ENCODE peak calls at places on chromosomes 16 and 17, in eight cellular contexts. One of them, this sample, is unnamed.

GRCh38 chr16:1466968-1467521 is 7.8 kb downstream of the CLCN7 start:
- DNase-seq in GM10248: no peak
- DNase-seq in tibial artery: no peak
- DNase-seq in IMR-90: peak; percentile 4
- DNase-seq in heart right ventricle: no peak
- DNase-seq in PC-3: peak; percentile 37
- DNase-seq in prostate gland: no peak
- DNase-seq in upper lobe of right lung: peak; percentile 64
- DNase-seq in this sample: no peak

GRCh38 chr16:27379919-27380318 is 22.1 kb upstream of the IL21R start:
- DNase-seq in GM10248: no peak
- DNase-seq in tibial artery: no peak
- DNase-seq in IMR-90: no peak
- DNase-seq in heart right ventricle: no peak
- DNase-seq in PC-3: no peak
- DNase-seq in prostate gland: no peak
- DNase-seq in upper lobe of right lung: no peak
- DNase-seq in this sample: no peak

GRCh38 chr17:78823282-78824046 is 17.1 kb downstream of the USP36 start:
- DNase-seq in GM10248: no peak
- DNase-seq in tibial artery: no peak
- DNase-seq in IMR-90: no peak
- DNase-seq in heart right ventricle: no peak
- DNase-seq in PC-3: no peak
- DNase-seq in prostate gland: no peak
- DNase-seq in upper lobe of right lung: no peak
- DNase-seq in this sample: no peak

GRCh38 chr17:11644265-11645212 is 46.3 kb downstream of the DNAH9 start:
- DNase-seq in GM10248: peak; percentile 37
- DNase-seq in tibial artery: no peak
- DNase-seq in IMR-90: peak; percentile 36
- DNase-seq in heart right ventricle: peak; percentile 77
- DNase-seq in PC-3: peak; percentile 71
- DNase-seq in prostate gland: peak; percentile 81
- DNase-seq in upper lobe of right lung: peak; percentile 66
- DNase-seq in this sample: no peak

GRCh38 chr17:43446773-43447172 is 37.0 kb upstream of the DHX8 start:
- DNase-seq in GM10248: no peak
- DNase-seq in tibial artery: no peak
- DNase-seq in IMR-90: no peak
- DNase-seq in heart right ventricle: no peak
- DNase-seq in PC-3: no peak
- DNase-seq in prostate gland: no peak
- DNase-seq in upper lobe of right lung: no peak
- DNase-seq in this sample: no peak

GRCh38 chr17:78839762-78840529 is 668 bp downstream of the USP36 start:
- DNase-seq in GM10248: peak; percentile 49
- DNase-seq in tibial artery: peak; percentile 75
- DNase-seq in IMR-90: peak; percentile 76
- DNase-seq in heart right ventricle: no peak
- DNase-seq in PC-3: peak; percentile 43
- DNase-seq in prostate gland: no peak
- DNase-seq in upper lobe of right lung: peak; percentile 82
- DNase-seq in this sample: no peak

GRCh38 chr17:59838196-59838911 is 54.4 kb downstream of the TUBD1 start:
- DNase-seq in GM10248: no peak
- DNase-seq in tibial artery: no peak
- DNase-seq in IMR-90: no peak
- DNase-seq in heart right ventricle: no peak
- DNase-seq in PC-3: peak; percentile 54
- DNase-seq in prostate gland: no peak
- DNase-seq in upper lobe of right lung: no peak
- DNase-seq in this sample: no peak

GRCh38 chr17:22411185-22411784 is 719.0 kb downstream of the KCNJ18 start:
- DNase-seq in GM10248: no peak
- DNase-seq in tibial artery: no peak
- DNase-seq in IMR-90: no peak
- DNase-seq in heart right ventricle: no peak
- DNase-seq in PC-3: no peak
- DNase-seq in prostate gland: no peak
- DNase-seq in upper lobe of right lung: no peak
- DNase-seq in this sample: no peak

GRCh38 chr16:79997257-79997656 is 396.7 kb upstream of the MAF start:
- DNase-seq in GM10248: no peak
- DNase-seq in tibial artery: no peak
- DNase-seq in IMR-90: peak; percentile 26
- DNase-seq in heart right ventricle: no peak
- DNase-seq in PC-3: no peak
- DNase-seq in prostate gland: no peak
- DNase-seq in upper lobe of right lung: no peak
- DNase-seq in this sample: no peak

GRCh38 chr17:30556374-30557332 is 79.4 kb downstream of the GOSR1 start:
- DNase-seq in GM10248: no peak
- DNase-seq in tibial artery: peak; percentile 60
- DNase-seq in IMR-90: no peak
- DNase-seq in heart right ventricle: no peak
- DNase-seq in PC-3: no peak
- DNase-seq in prostate gland: no peak
- DNase-seq in upper lobe of right lung: peak; percentile 48
- DNase-seq in this sample: no peak

GRCh38 chr17:48544356-48545021 is 420 bp downstream of the HOXB2 start:
- DNase-seq in GM10248: peak; percentile 49
- DNase-seq in tibial artery: peak; percentile 81
- DNase-seq in IMR-90: peak; percentile 93
- DNase-seq in heart right ventricle: peak; percentile 71
- DNase-seq in PC-3: no peak
- DNase-seq in prostate gland: peak; percentile 16
- DNase-seq in upper lobe of right lung: peak; percentile 81
- DNase-seq in this sample: no peak

GRCh38 chr17:3127451-3127850 is at the start of gene OR1G1:
- DNase-seq in GM10248: no peak
- DNase-seq in tibial artery: no peak
- DNase-seq in IMR-90: no peak
- DNase-seq in heart right ventricle: no peak
- DNase-seq in PC-3: no peak
- DNase-seq in prostate gland: no peak
- DNase-seq in upper lobe of right lung: no peak
- DNase-seq in this sample: no peak

GRCh38 chr17:60720763-60721531 is 43.3 kb downstream of the BCAS3 start:
- DNase-seq in GM10248: peak; percentile 64
- DNase-seq in tibial artery: no peak
- DNase-seq in IMR-90: peak; percentile 81
- DNase-seq in heart right ventricle: peak; percentile 24
- DNase-seq in PC-3: peak; percentile 83
- DNase-seq in prostate gland: peak; percentile 53
- DNase-seq in upper lobe of right lung: no peak
- DNase-seq in this sample: no peak

GRCh38 chr16:23288209-23288608 is 13.9 kb upstream of the SCNN1B start:
- DNase-seq in GM10248: no peak
- DNase-seq in tibial artery: no peak
- DNase-seq in IMR-90: no peak
- DNase-seq in heart right ventricle: no peak
- DNase-seq in PC-3: no peak
- DNase-seq in prostate gland: no peak
- DNase-seq in upper lobe of right lung: no peak
- DNase-seq in this sample: no peak

GRCh38 chr16:11356573-11357331 is 11.5 kb downstream of the RMI2 start:
- DNase-seq in GM10248: peak; percentile 69
- DNase-seq in tibial artery: peak; percentile 74
- DNase-seq in IMR-90: peak; percentile 61
- DNase-seq in heart right ventricle: peak; percentile 62
- DNase-seq in PC-3: no peak
- DNase-seq in prostate gland: no peak
- DNase-seq in upper lobe of right lung: peak; percentile 90
- DNase-seq in this sample: no peak

GRCh38 chr16:89618114-89618999 is 4.9 kb downstream of the DPEP1 start:
- DNase-seq in GM10248: no peak
- DNase-seq in tibial artery: no peak
- DNase-seq in IMR-90: no peak
- DNase-seq in heart right ventricle: no peak
- DNase-seq in PC-3: no peak
- DNase-seq in prostate gland: no peak
- DNase-seq in upper lobe of right lung: no peak
- DNase-seq in this sample: no peak

GRCh38 chr16:74296120-74296464 is 522 bp upstream of the PSMD7 start:
- DNase-seq in GM10248: no peak
- DNase-seq in tibial artery: no peak
- DNase-seq in IMR-90: no peak
- DNase-seq in heart right ventricle: peak; percentile 12
- DNase-seq in PC-3: no peak
- DNase-seq in prostate gland: no peak
- DNase-seq in upper lobe of right lung: no peak
- DNase-seq in this sample: no peak

GRCh38 chr16:86458457-86458777 is 51.9 kb upstream of the FOXF1 start:
- DNase-seq in GM10248: no peak
- DNase-seq in tibial artery: no peak
- DNase-seq in IMR-90: no peak
- DNase-seq in heart right ventricle: no peak
- DNase-seq in PC-3: no peak
- DNase-seq in prostate gland: no peak
- DNase-seq in upper lobe of right lung: no peak
- DNase-seq in this sample: no peak
- TF ChIP-seq CTCF in GM10248: no peak
- TF ChIP-seq CTCF in tibial artery: no peak
- TF ChIP-seq CTCF in IMR-90: no peak
- TF ChIP-seq CTCF in heart right ventricle: no peak
- TF ChIP-seq CTCF in PC-3: no peak
- TF ChIP-seq CTCF in prostate gland: no peak
- TF ChIP-seq CTCF in upper lobe of right lung: no peak
- TF ChIP-seq CTCF in this sample: no peak

DNA sequence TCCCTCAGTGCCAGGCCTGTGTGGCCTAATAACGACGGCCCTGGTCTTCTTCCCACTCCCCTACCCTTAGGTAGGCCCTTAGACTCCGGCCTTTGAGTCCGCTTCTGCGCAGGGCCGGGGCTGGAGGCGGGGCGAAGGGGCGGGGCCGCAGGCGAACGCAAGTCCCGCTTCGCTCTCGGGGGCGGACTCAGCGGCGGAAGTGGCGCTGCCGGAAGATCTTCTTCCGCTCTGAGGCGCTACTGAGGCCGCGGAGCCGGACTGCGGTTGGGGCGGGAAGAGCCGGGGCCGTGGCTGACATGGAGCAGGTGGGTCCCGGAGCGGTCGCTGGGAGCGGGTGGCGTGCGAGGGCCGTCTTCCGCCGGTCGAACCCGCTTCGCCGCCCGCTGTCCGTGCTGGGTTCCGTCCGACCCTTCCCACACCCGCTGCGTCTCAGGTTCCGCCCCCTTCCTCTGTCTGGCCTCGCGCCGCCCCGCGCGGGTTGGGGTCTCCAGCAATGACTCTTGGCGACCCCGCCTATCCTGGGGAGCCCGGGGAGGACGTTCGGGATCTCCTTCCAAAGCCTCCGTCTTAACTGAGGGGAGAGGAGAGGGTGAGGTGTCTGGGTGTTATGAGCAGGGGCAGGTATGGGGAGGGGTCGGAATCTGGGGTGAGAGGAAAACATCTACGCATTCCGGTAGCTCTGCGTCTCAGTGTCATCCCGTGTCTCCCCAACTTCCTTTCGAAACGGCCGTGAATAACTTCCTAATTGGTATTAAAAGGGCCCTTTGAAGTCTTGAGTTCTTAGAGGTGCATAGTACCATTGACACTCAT is at the start of gene STARD3:
- DNase-seq in GM10248: peak; percentile 97
- DNase-seq in tibial artery: peak; percentile 96
- DNase-seq in IMR-90: peak; percentile 82
- DNase-seq in heart right ventricle: peak; percentile 94
- DNase-seq in PC-3: peak; percentile 73
- DNase-seq in prostate gland: peak; percentile 91
- DNase-seq in upper lobe of right lung: peak; percentile 97
- DNase-seq in this sample: peak; percentile 54
- TF ChIP-seq CTCF in GM10248: no peak
- TF ChIP-seq CTCF in tibial artery: no peak
- TF ChIP-seq CTCF in IMR-90: peak; percentile 14
- TF ChIP-seq CTCF in heart right ventricle: no peak
- TF ChIP-seq CTCF in PC-3: no peak
- TF ChIP-seq CTCF in prostate gland: peak; percentile 35
- TF ChIP-seq CTCF in upper lobe of right lung: peak; percentile 12
- TF ChIP-seq CTCF in this sample: no peak

GRCh38 chr16:87844374-87844733 is 25.0 kb downstream of the SLC7A5 start:
- DNase-seq in GM10248: no peak
- DNase-seq in tibial artery: no peak
- DNase-seq in IMR-90: peak; percentile 35
- DNase-seq in heart right ventricle: no peak
- DNase-seq in PC-3: no peak
- DNase-seq in prostate gland: no peak
- DNase-seq in upper lobe of right lung: peak; percentile 58
- DNase-seq in this sample: no peak
- TF ChIP-seq CTCF in GM10248: no peak
- TF ChIP-seq CTCF in tibial artery: no peak
- TF ChIP-seq CTCF in IMR-90: peak; percentile 13
- TF ChIP-seq CTCF in heart right ventricle: no peak
- TF ChIP-seq CTCF in PC-3: no peak
- TF ChIP-seq CTCF in prostate gland: no peak
- TF ChIP-seq CTCF in upper lobe of right lung: no peak
- TF ChIP-seq CTCF in this sample: no peak

DNA sequence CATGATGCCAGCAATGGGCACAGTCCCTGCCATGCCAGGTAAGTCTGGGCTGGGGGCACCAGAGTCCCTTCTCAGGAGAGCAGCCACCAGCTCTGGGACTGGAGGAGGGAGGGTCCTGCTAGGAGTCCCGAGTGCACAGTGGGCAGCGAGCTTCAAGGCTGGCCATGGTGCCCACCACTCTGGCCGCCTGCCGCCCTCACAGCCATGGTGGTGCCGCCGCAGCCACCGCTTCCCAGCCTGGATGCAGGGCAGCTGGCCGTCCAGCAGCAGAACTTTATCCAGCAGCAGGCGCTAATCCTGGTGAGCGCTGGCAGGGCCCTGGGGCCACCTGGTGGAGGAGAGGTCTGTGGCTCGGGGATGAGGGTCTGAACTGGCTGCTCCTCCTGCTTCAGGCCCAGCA is 17.9 kb upstream of the SMIM5 start:
- DNase-seq in GM10248: no peak
- DNase-seq in tibial artery: no peak
- DNase-seq in IMR-90: no peak
- DNase-seq in heart right ventricle: no peak
- DNase-seq in PC-3: no peak
- DNase-seq in prostate gland: no peak
- DNase-seq in upper lobe of right lung: no peak
- DNase-seq in this sample: no peak
- TF ChIP-seq CTCF in GM10248: no peak
- TF ChIP-seq CTCF in tibial artery: no peak
- TF ChIP-seq CTCF in IMR-90: no peak
- TF ChIP-seq CTCF in heart right ventricle: no peak
- TF ChIP-seq CTCF in PC-3: peak; percentile 35
- TF ChIP-seq CTCF in prostate gland: no peak
- TF ChIP-seq CTCF in upper lobe of right lung: no peak
- TF ChIP-seq CTCF in this sample: no peak

This sample was measured in omental fat pad.